ENCODE peak calls at places on chromosomes 5 and 9, in ten cellular contexts. U is SK-N-SH, R is HCT116, I is breast epithelium, E is spleen, V is sigmoid colon, C is endothelial cell of umbilical vein, P is GM12892, O is Panc1, L is transverse colon. D is an unnamed sample.

GRCh38 chr9:130453487-130453886 is 8.7 kb downstream of the ASS1 start:
- DNase-seq in U (peak; percentile 95), R (no peak), I (no peak), E (no peak), V (no peak), C (peak; percentile 93), P (no peak), O (no peak), L (peak; percentile 48), D (no peak)

GRCh38 chr5:10520716-10521115 is 43.2 kb upstream of the ANKRD33B start:
- DNase-seq in U (no peak), R (no peak), I (no peak), E (no peak), V (no peak), C (no peak), P (no peak), O (no peak), L (no peak), D (no peak)

GRCh38 chr5:77282337-77283027 is 72.0 kb downstream of the PDE8B start:
- DNase-seq in U (peak; percentile 29), R (no peak), I (no peak), E (no peak), V (no peak), C (no peak), P (no peak), O (no peak), L (no peak), D (peak; percentile 27)

GRCh38 chr9:71515103-71515502 is 253.2 kb downstream of the CEMIP2 start:
- DNase-seq in U (no peak), R (no peak), I (no peak), E (no peak), V (no peak), C (no peak), P (no peak), O (no peak), L (no peak), D (no peak)

GRCh38 chr9:77731930-77732329 is 83.8 kb upstream of the GNA14 start:
- DNase-seq in U (peak; percentile 21), R (no peak), I (no peak), E (no peak), V (no peak), C (no peak), P (no peak), O (no peak), L (peak; percentile 21), D (no peak)

GRCh38 chr9:110050925-110051355 is 157.0 kb downstream of the C9orf152 start:
- DNase-seq in U (no peak), R (peak; percentile 48), I (no peak), E (no peak), V (peak; percentile 80), C (peak; percentile 73), P (peak; percentile 23), O (peak; percentile 87), L (no peak), D (no peak)

GRCh38 chr9:127349483-127350127 is 47.4 kb upstream of the SLC2A8 start:
- DNase-seq in U (no peak), R (no peak), I (no peak), E (no peak), V (no peak), C (no peak), P (no peak), O (no peak), L (no peak), D (no peak)

GRCh38 chr5:141734501-141735231 is 52.6 kb upstream of the ARAP3 start:
- DNase-seq in U (peak; percentile 41), R (no peak), I (no peak), E (no peak), V (no peak), C (peak; percentile 47), P (no peak), O (no peak), L (peak; percentile 30), D (peak; percentile 93)

GRCh38 chr5:143376911-143377838 is 26.3 kb downstream of the NR3C1 start:
- DNase-seq in U (no peak), R (peak; percentile 7), I (no peak), E (no peak), V (no peak), C (peak; percentile 34), P (no peak), O (no peak), L (no peak), D (peak; percentile 63)

GRCh38 chr5:126680215-126680817 is 79.6 kb downstream of the PHAX start:
- DNase-seq in U (peak; percentile 73), R (no peak), I (no peak), E (no peak), V (no peak), C (no peak), P (no peak), O (no peak), L (peak; percentile 24), D (peak; percentile 49)

GRCh38 chr9:72254881-72255545 is 105.8 kb downstream of the GDA start:
- DNase-seq in U (no peak), R (no peak), I (no peak), E (no peak), V (no peak), C (no peak), P (no peak), O (no peak), L (no peak), D (no peak)

GRCh38 chr5:51657340-51658240 is 274.3 kb downstream of the ISL1 start:
- DNase-seq in U (no peak), R (no peak), I (no peak), E (no peak), V (no peak), C (no peak), P (no peak), O (no peak), L (no peak), D (no peak)

GRCh38 chr9:121095057-121095456 is 20.3 kb downstream of the CNTRL start:
- DNase-seq in U (peak; percentile 12), R (no peak), I (no peak), E (no peak), V (no peak), C (no peak), P (no peak), O (no peak), L (no peak), D (no peak)

GRCh38 chr5:138024117-138024516 is 8.8 kb downstream of the FAM13B start:
- DNase-seq in U (no peak), R (no peak), I (no peak), E (no peak), V (no peak), C (no peak), P (no peak), O (no peak), L (no peak), D (no peak)

GRCh38 chr5:105931782-105932489 is 1738.8 kb downstream of the EFNA5 start:
- DNase-seq in U (no peak), R (no peak), I (no peak), E (no peak), V (no peak), C (no peak), P (no peak), O (no peak), L (no peak), D (no peak)

GRCh38 chr5:131952286-131952857 is 6.9 kb upstream of the MEIKIN start:
- DNase-seq in U (no peak), R (no peak), I (no peak), E (no peak), V (no peak), C (no peak), P (no peak), O (no peak), L (no peak), D (no peak)
- TF ChIP-seq POLR2AphosphoS5 in U (no peak), R (no peak), I (no peak), E (no peak), V (no peak), C (no peak), P (no peak), O (no peak), L (no peak), D (no peak)

GRCh38 chr5:151020304-151021031 is at the start of gene GPX3:
- DNase-seq in U (peak; percentile 92), R (no peak), I (peak; percentile 88), E (peak; percentile 93), V (peak; percentile 98), C (peak; percentile 69), P (peak; percentile 48), O (no peak), L (peak; percentile 87), D (peak; percentile 94)
- TF ChIP-seq POLR2AphosphoS5 in U (no peak), R (no peak), I (peak; percentile 87), E (peak; percentile 96), V (peak; percentile 88), C (no peak), P (no peak), O (no peak), L (peak; percentile 91), D (peak; percentile 95)

GRCh38 chr5:43352131-43352530 is 38.9 kb upstream of the HMGCS1 start:
- DNase-seq in U (no peak), R (no peak), I (no peak), E (no peak), V (no peak), C (no peak), P (no peak), O (no peak), L (no peak), D (no peak)

GRCh38 chr5:43354774-43355173 is 41.6 kb upstream of the HMGCS1 start:
- DNase-seq in U (no peak), R (no peak), I (no peak), E (no peak), V (no peak), C (no peak), P (no peak), O (no peak), L (no peak), D (no peak)

GRCh38 chr5:43352916-43353315 is 39.7 kb upstream of the HMGCS1 start:
- DNase-seq in U (no peak), R (no peak), I (no peak), E (no peak), V (no peak), C (no peak), P (no peak), O (no peak), L (no peak), D (no peak)

GRCh38 chr5:43357067-43357466 is 43.9 kb upstream of the HMGCS1 start:
- DNase-seq in U (no peak), R (no peak), I (no peak), E (no peak), V (no peak), C (no peak), P (no peak), O (no peak), L (no peak), D (no peak)

GRCh38 chr5:43353668-43354067 is 40.5 kb upstream of the HMGCS1 start:
- DNase-seq in U (no peak), R (no peak), I (no peak), E (no peak), V (no peak), C (no peak), P (no peak), O (no peak), L (no peak), D (no peak)
- TF ChIP-seq POLR2AphosphoS5 in U (no peak), R (no peak), I (no peak), E (no peak), V (no peak), C (no peak), P (no peak), O (no peak), L (no peak), D (no peak)

GRCh38 chr9:29393064-29393463 is 1819.8 kb upstream of the C9orf72 start:
- DNase-seq in U (no peak), R (no peak), I (no peak), E (no peak), V (no peak), C (no peak), P (no peak), O (no peak), L (no peak), D (no peak)

GRCh38 chr9:29394855-29395254 is 1821.6 kb upstream of the C9orf72 start:
- DNase-seq in U (no peak), R (no peak), I (no peak), E (no peak), V (no peak), C (no peak), P (no peak), O (no peak), L (no peak), D (no peak)

GRCh38 chr9:29397148-29397547 is 1823.9 kb upstream of the C9orf72 start:
- DNase-seq in U (no peak), R (no peak), I (no peak), E (no peak), V (no peak), C (no peak), P (no peak), O (no peak), L (no peak), D (no peak)
- TF ChIP-seq POLR2AphosphoS5 in U (no peak), R (no peak), I (no peak), E (no peak), V (no peak), C (no peak), P (no peak), O (no peak), L (no peak), D (no peak)

D was measured in GM23338.